ENCODE peak calls at places on chromosomes 6 and 20, in seven cellular contexts. Y is upper lobe of right lung; Z is left ventricle myocardium inferior; D is mesenchymal stem cell; M is Peyer's patch; X is testis; A is CD8-positive, alpha-beta memory T cell. B is an unnamed sample.

GRCh38 chr6:26305097-26305841 is 59.7 kb upstream of the BTN3A2 start:
- DNase-seq in A (peak; percentile 20), X (peak; percentile 65), M (peak; percentile 64), Z (no peak), D (peak; percentile 56), Y (no peak), B (peak; percentile 55)

GRCh38 chr6:169292340-169293124 is 38.9 kb upstream of the THBS2 start:
- DNase-seq in X (no peak), A (no peak), Y (no peak), Z (no peak), D (peak; percentile 47), M (no peak), B (no peak)

GRCh38 chr20:5652626-5653573 is 97.3 kb upstream of the SHLD1 start:
- DNase-seq in D (peak; percentile 41), M (no peak), Y (no peak), X (no peak), Z (no peak), A (no peak), B (no peak)

GRCh38 chr6:21949211-21949801 is 347.5 kb downstream of the PRL start:
- DNase-seq in X (no peak), D (peak; percentile 68), Z (no peak), M (no peak), Y (no peak), A (no peak), B (no peak)

GRCh38 chr6:148217051-148217450 is 125.6 kb upstream of the SASH1 start:
- DNase-seq in X (no peak), Y (no peak), D (no peak), M (no peak), A (no peak), Z (no peak), B (no peak)

GRCh38 chr20:58833921-58834320 is 16.8 kb downstream of the GNAS-AS1 start:
- DNase-seq in M (peak; percentile 29), Y (no peak), X (no peak), D (peak; percentile 13), A (no peak), Z (no peak), B (no peak)

GRCh38 chr6:87421576-87421975 is 13.8 kb downstream of the CFAP206 start:
- DNase-seq in D (no peak), Y (no peak), M (no peak), A (no peak), Z (no peak), X (no peak), B (no peak)

GRCh38 chr6:56356431-56356830 is 109.1 kb upstream of the COL21A1 start:
- DNase-seq in X (no peak), Y (no peak), M (no peak), A (no peak), Z (no peak), D (peak; percentile 28), B (no peak)

GRCh38 chr20:51383891-51384510 is 158.5 kb downstream of the NFATC2 start:
- DNase-seq in Z (no peak), M (no peak), A (no peak), X (no peak), D (no peak), Y (no peak), B (no peak)

GRCh38 chr20:13515796-13516533 is 122.8 kb downstream of the TASP1 start:
- DNase-seq in X (no peak), Z (no peak), D (no peak), A (no peak), Y (no peak), M (no peak), B (no peak)

GRCh38 chr20:44594730-44595129 is 12.4 kb downstream of the PKIG start:
- DNase-seq in M (no peak), Z (peak; percentile 39), A (no peak), Y (no peak), X (no peak), D (peak; percentile 81), B (no peak)

GRCh38 chr20:4513720-4514119 is 208.0 kb upstream of the PRND start:
- DNase-seq in A (no peak), X (no peak), Y (no peak), D (no peak), Z (no peak), M (no peak), B (no peak)

GRCh38 chr20:35359335-35359997 is 52.3 kb downstream of the UQCC1 start:
- DNase-seq in D (no peak), M (no peak), Z (no peak), Y (no peak), A (no peak), X (no peak), B (no peak)

GRCh38 chr6:93242049-93242448 is 177.3 kb downstream of the EPHA7 start:
- DNase-seq in M (no peak), D (no peak), Z (no peak), Y (no peak), X (no peak), A (no peak), B (no peak)

GRCh38 chr6:7230327-7230691 is 82.7 kb downstream of the SSR1 start:
- DNase-seq in X (no peak), D (no peak), Z (no peak), Y (no peak), M (no peak), A (no peak), B (no peak)

DNA sequence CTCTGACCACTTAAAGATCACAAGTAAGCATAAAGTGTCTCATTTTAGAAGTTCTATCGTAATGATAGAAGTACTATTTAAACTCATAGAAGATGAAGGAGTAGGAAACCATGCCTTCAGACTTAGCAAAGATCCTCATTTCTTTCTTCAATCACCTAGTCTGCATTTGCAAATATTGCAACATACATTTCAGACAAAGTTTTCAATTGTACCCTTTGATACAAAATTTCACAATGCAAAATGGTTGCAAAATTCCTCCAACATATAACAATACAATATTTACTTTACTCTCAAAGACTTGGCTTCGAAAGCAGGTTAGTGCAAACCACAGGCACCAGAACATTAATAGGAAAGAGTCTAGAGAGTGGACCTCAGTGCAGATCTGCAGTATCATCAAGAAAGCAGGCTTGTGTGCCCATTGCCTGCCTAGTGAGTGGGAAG is 16.1 kb upstream of the ROS1 start:
- DNase-seq in A (no peak), M (no peak), Z (no peak), Y (no peak), X (no peak), D (peak; percentile 25), B (no peak)
- H3K4me1 ChIP-seq in A (no peaks in the 10 kb centered on the region), M (no peaks in the 10 kb centered on the region), Z (no peaks in the 10 kb centered on the region), Y (no peaks in the 10 kb centered on the region), X (no peaks in the 10 kb centered on the region), D (no peaks in the 10 kb centered on the region), B (no peaks in the 10 kb centered on the region)

GRCh38 chr20:53655909-53656652 is 62.4 kb upstream of the ZNF217 start:
- DNase-seq in Z (no peak), D (peak; percentile 60), X (no peak), Y (no peak), M (no peak), A (no peak), B (no peak)

GRCh38 chr20:53657732-53658131 is 64.1 kb upstream of the ZNF217 start:
- DNase-seq in D (no peak), X (no peak), M (no peak), Z (no peak), Y (no peak), A (no peak), B (no peak)

GRCh38 chr20:53658327-53658726 is 64.7 kb upstream of the ZNF217 start:
- DNase-seq in A (no peak), D (no peak), M (no peak), Y (no peak), Z (no peak), X (no peak), B (no peak)

GRCh38 chr20:53657289-53657678 is 63.6 kb upstream of the ZNF217 start:
- DNase-seq in X (no peak), Z (no peak), Y (no peak), M (no peak), D (peak; percentile 37), A (no peak), B (no peak)

GRCh38 chr20:53656653-53657288 is 63.1 kb upstream of the ZNF217 start:
- DNase-seq in X (no peak), A (no peak), Z (no peak), D (peak; percentile 80), M (no peak), Y (no peak), B (no peak)
- H3K4me1 ChIP-seq in X (peaks cover 41% of the 10 kb centered on the region), A (peaks cover 69% of the 10 kb centered on the region), Z (peaks cover 56% of the 10 kb centered on the region), D (peaks cover 2% of the 10 kb centered on the region), M (no peaks in the 10 kb centered on the region), Y (peaks cover 45% of the 10 kb centered on the region), B (peaks cover 43% of the 10 kb centered on the region)

GRCh38 chr6:159790149-159790946 is at the start of gene MRPL18:
- DNase-seq in Y (peak; percentile 96), M (peak; percentile 92), D (peak; percentile 99), Z (peak; percentile 93), A (peak; percentile 85), X (peak; percentile 98), B (peak; percentile 67)

GRCh38 chr6:159790947-159791598 is 806 bp downstream of the MRPL18 start:
- DNase-seq in X (peak; percentile 16), Z (no peak), D (peak; percentile 17), Y (no peak), M (no peak), A (peak; percentile 6), B (no peak)

GRCh38 chr6:159788276-159788675 is 1.1 kb downstream of the TCP1 start:
- DNase-seq in A (peak; percentile 8), D (no peak), X (no peak), M (no peak), Z (no peak), Y (no peak), B (no peak)

GRCh38 chr6:159789377-159790148 is at the start of gene TCP1:
- DNase-seq in A (peak; percentile 99), X (peak; percentile 100), D (peak; percentile 100), Z (peak; percentile 100), M (peak; percentile 99), Y (peak; percentile 99), B (peak; percentile 93)

GRCh38 chr6:159788757-159789376 is 535 bp downstream of the TCP1 start:
- DNase-seq in Z (peak; percentile 25), D (peak; percentile 59), M (peak; percentile 75), A (peak; percentile 20), X (peak; percentile 69), Y (peak; percentile 73), B (peak; percentile 40)
- H3K4me1 ChIP-seq in Z (peaks cover 70% of the 10 kb centered on the region), D (peaks cover 12% of the 10 kb centered on the region), M (no peaks in the 10 kb centered on the region), A (peaks cover 50% of the 10 kb centered on the region), X (peaks cover 13% of the 10 kb centered on the region), Y (peaks cover 31% of the 10 kb centered on the region), B (peaks cover 15% of the 10 kb centered on the region)

DNA sequence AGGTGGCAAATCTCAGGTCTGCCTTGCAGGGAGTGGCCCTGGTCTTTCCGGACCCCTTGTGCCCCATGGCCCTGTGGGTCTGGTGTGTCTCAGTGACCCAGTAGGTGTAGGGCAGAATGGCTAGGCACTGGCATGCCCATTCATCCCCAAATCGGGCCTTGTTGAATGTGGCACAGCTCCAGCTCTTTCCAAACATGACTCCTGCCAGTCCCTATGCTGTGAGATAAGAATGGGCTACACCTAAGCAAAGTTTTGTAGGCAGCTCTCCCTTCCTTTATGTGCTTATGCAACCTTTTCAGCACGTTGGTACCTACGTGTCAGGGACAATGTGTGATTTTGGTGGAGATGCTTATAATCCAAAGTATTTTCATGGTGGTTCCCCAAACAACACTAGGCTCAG is 33.9 kb downstream of the FOXO3 start:
- DNase-seq in X (no peak), Y (no peak), D (no peak), M (no peak), Z (no peak), A (no peak), B (no peak)
- H3K4me1 ChIP-seq in X (peaks cover 62% of the 10 kb centered on the region), Y (peaks cover 92% of the 10 kb centered on the region), D (peaks cover 15% of the 10 kb centered on the region), M (no peaks in the 10 kb centered on the region), Z (peaks cover 100% of the 10 kb centered on the region), A (peaks cover 15% of the 10 kb centered on the region), B (peaks cover 16% of the 10 kb centered on the region)

B was measured in naive thymus-derived CD4-positive, alpha-beta T cell.